ENCODE peak calls at places on chromosomes 7 and 10, in nine cellular contexts. K is mammary epithelial cell, G is neuronal stem cell, X is T1000, V is fibroblast of the aortic adventitia, L is GM23248, A is pancreas, U is activated T-cell treated with anti-CD3 and anti-CD28 coated beads for 1 hour, B is amygdala. E is an unnamed sample.

GRCh38 chr7:28758186-28758585 is 199.9 kb downstream of the TRIL start:
- DNase-seq in K (no peak), G (no peak), X (no peak), V (no peak), L (no peak), A (no peak), U (no peak), B (no peak), E (no peak)

GRCh38 chr7:142319970-142320369 is 62.1 kb upstream of the PRSS58 start:
- DNase-seq in K (no peak), G (no peak), X (no peak), V (no peak), L (peak), A (no peak), U (no peak), B (no peak), E (no peak)

GRCh38 chr7:90461216-90461615 is 8.2 kb upstream of the PTTG1IP2 start:
- DNase-seq in K (peak), G (no peak), X (no peak), V (peak), L (peak), A (no peak), U (no peak), B (no peak), E (no peak)

GRCh38 chr7:92835851-92836488 is 403 bp downstream of the CDK6 start:
- DNase-seq in K (no peak), G (no peak), X (no peak), V (peak), L (peak), A (peak), U (peak), B (no peak), E (peak)

GRCh38 chr10:133225707-133226191 is 4.3 kb upstream of the UTF1 start:
- DNase-seq in K (no peak), G (no peak), X (no peak), V (no peak), L (no peak), A (no peak), U (no peak), B (no peak), E (no peak)

GRCh38 chr7:121744877-121745276 is 128.1 kb upstream of the PTPRZ1 start:
- DNase-seq in K (peak), G (no peak), X (no peak), V (no peak), L (no peak), A (no peak), U (no peak), B (no peak), E (no peak)

GRCh38 chr10:48459270-48460147 is 145.4 kb downstream of the ARHGAP22 start:
- DNase-seq in K (no peak), G (no peak), X (no peak), V (no peak), L (no peak), A (peak), U (no peak), B (no peak), E (peak)

GRCh38 chr10:83991986-83992753 is 147.1 kb upstream of the GHITM start:
- DNase-seq in K (peak), G (peak), X (no peak), V (no peak), L (peak), A (peak), U (no peak), B (no peak), E (no peak)

GRCh38 chr10:98664329-98665042 is 217.8 kb upstream of the HPS1 start:
- DNase-seq in K (peak), G (no peak), X (no peak), V (peak), L (peak), A (no peak), U (peak), B (no peak), E (no peak)

GRCh38 chr10:95431900-95432342 is 129.2 kb downstream of the SORBS1 start:
- DNase-seq in K (peak), G (no peak), X (no peak), V (no peak), L (no peak), A (peak), U (no peak), B (no peak), E (no peak)

GRCh38 chr10:1050555-1050954 is 1.6 kb upstream of the IDI1 start:
- DNase-seq in K (peak), G (no peak), X (no peak), V (no peak), L (peak), A (no peak), U (no peak), B (no peak), E (no peak)

GRCh38 chr7:142298009-142298408 is 40.2 kb upstream of the PRSS58 start:
- DNase-seq in K (peak), G (no peak), X (no peak), V (no peak), L (peak), A (no peak), U (no peak), B (no peak), E (no peak)

GRCh38 chr7:23211542-23211941 is 29.7 kb downstream of the NUP42 start:
- DNase-seq in K (no peak), G (no peak), X (no peak), V (no peak), L (no peak), A (no peak), U (no peak), B (no peak), E (no peak)

E was measured in sigmoid colon.